ENCODE peak calls at places on chromosomes 1 and 21, in five cellular contexts. M is astrocyte of the spinal cord, B is spleen, J is uterus, R is DND-41. D is an unnamed sample.

GRCh38 chr1:91741301-91741700 is 144.7 kb downstream of the TGFBR3 start:
- DNase-seq in M (peak), B (no peak), J (no peak), R (no peak), D (no peak)

GRCh38 chr1:3451994-3452865 is 2.2 kb upstream of the ARHGEF16 start:
- DNase-seq in M (no peak), B (no peak), R (no peak), J (no peak), D (no peak)

GRCh38 chr1:73176902-73177301 is 894.6 kb upstream of the NEGR1 start:
- DNase-seq in M (no peak), B (no peak), R (no peak), J (no peak), D (no peak)

GRCh38 chr1:179002552-179003345 is 22.9 kb upstream of the FAM20B start:
- DNase-seq in J (peak), B (peak), M (peak), R (peak), D (peak)

GRCh38 chr1:3625151-3625907 is 514 bp downstream of the TPRG1L start:
- DNase-seq in J (no peak), B (peak), M (peak), R (no peak), D (peak)

GRCh38 chr21:26097475-26097874 is 73.1 kb downstream of the APP start:
- DNase-seq in R (no peak), J (no peak), B (no peak), M (no peak), D (no peak)

GRCh38 chr1:40877681-40878080 is 15.5 kb upstream of the CITED4 start:
- DNase-seq in M (peak), J (peak), B (peak), R (no peak), D (peak)

GRCh38 chr1:221439008-221439733 is 302.7 kb downstream of the DUSP10 start:
- DNase-seq in M (peak), B (no peak), J (no peak), R (no peak), D (peak)

GRCh38 chr1:224542783-224543440 is 73.2 kb upstream of the CNIH3 start:
- DNase-seq in R (peak), B (no peak), J (no peak), M (peak), D (peak)

GRCh38 chr1:10909697-10910489 is 102.6 kb upstream of the TARDBP start:
- DNase-seq in M (no peak), J (no peak), B (peak), R (peak), D (no peak)

GRCh38 chr1:208304193-208304712 is 60.1 kb upstream of the PLXNA2 start:
- DNase-seq in M (peak), J (no peak), R (no peak), B (no peak), D (no peak)

DNA sequence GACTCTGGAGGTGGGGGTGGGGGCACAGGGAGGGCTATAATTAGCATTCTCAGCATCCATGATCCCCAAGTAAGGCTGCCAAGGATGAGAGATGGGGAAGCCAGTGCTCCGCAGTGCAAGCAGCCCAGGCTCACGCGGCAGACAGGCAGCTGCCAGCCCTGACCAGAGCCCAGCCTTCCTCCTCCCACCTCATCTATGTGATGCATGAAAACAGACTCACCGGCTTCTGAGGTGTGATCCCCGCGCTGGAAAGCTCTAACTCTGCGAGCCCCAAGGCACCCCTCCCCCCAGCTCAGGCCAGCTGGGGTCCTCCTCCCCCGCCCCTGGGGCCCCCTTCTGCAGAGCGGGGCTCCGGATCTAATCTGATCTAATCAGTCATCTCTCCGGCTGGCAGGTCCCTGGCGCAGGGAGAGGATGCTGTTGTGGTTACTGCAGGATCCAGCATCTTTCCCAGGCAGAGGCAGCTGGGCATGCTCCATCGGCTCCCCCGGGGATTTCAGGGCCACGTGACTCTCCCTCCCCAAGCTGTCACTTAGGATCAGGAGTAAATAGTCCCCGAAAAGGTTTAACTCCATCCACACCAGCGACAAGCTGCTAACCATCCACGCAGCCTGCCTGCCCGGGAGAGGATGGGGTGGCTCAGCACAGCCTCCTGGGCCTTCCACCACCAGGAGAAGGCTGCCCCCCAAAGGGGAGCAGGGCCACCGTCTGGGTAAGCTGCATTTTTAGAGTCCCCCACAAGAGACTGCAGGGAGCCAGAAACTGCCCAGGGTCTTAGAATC is at the start of gene PLEKHA6:
- DNase-seq in R (peak), B (no peak), J (no peak), M (no peak), D (peak)
- TF ChIP-seq CTCF in R (peak), B (no peak), J (peak), M (peak), D (peak)

GRCh38 chr21:42680429-42680828 is 27.0 kb downstream of the PDE9A start:
- DNase-seq in B (peak), R (no peak), M (no peak), J (no peak), D (no peak)

GRCh38 chr21:42681296-42682206 is 28.1 kb downstream of the PDE9A start:
- DNase-seq in J (no peak), R (peak), B (peak), M (no peak), D (no peak)

GRCh38 chr21:42679319-42679981 is 26.0 kb downstream of the PDE9A start:
- DNase-seq in R (no peak), J (no peak), M (no peak), B (peak), D (no peak)

GRCh38 chr21:42678618-42679295 is 25.3 kb downstream of the PDE9A start:
- DNase-seq in B (peak), M (no peak), R (no peak), J (no peak), D (no peak)

DNA sequence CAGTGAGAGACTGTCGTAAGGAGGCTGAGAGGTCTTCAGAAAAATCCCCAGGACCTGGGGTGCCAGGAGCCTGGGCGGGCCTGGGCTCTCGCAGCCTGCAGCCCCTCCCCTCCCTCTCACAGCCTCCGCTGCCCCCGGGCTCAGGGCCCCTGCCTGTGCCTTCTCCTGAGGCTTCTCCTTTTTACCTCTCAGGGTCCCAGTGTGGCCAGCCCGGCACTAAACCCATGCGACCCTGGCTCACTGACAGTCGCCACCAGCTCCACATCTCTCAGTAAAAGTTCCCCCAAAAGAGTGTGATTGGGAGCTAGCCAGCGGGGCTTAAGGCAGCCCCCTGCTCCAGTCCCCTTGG is 26.5 kb downstream of the PDE9A start:
- DNase-seq in M (no peak), R (no peak), B (peak), J (no peak), D (no peak)
- TF ChIP-seq CTCF in M (no peak), R (no peak), B (no peak), J (no peak), D (no peak)

GRCh38 chr1:46183119-46183842 is 7.0 kb upstream of the P3R3URF start:
- DNase-seq in R (no peak), B (no peak), M (peak), J (peak), D (peak)
- TF ChIP-seq CTCF in R (no peak), B (no peak), M (no peak), J (no peak), D (no peak)

DNA sequence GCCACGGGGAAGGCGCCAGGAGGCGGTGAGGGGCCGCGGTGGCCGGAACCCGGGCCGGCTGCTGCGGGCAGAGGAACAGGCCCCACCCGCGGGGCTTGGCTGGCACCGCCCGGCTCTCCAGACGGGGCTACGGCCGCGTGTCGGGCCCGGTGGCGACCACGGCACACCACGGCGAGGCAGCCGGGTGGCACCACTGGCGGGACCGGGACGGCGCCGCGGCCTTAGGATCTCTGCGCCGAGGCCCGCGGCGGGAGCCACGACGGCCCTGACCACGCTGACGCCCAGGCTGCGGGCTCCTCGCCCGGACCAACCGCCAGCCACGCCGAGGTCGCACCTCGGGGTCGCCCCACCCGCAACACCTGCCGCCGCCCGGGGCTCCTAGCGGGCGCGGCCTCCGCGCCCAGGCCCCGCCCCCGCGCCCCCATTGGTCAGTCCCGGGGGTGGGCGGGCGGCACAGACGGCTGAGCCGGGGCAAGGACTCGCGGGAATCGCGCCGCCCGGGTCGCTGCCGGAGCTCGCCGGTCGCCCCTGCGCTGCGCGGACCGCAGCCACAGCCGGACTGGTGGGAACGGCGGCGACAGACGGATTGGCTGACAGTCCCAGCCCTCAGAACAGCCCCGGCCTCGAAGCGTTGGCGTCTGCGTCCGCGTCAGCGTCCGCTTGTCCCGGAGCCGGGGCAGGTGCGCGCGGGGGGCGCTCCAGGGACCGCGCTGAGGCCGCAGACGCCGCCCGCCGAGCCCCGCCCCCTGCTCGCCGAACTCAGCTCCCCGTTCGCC is at the start of gene BMP8A:
- DNase-seq in R (peak), B (peak), J (peak), M (no peak), D (no peak)
- TF ChIP-seq CTCF in R (no peak), B (peak), J (no peak), M (no peak), D (no peak)

GRCh38 chr1:13930151-13930550 is 230.2 kb downstream of the PRDM2 start:
- DNase-seq in M (no peak), B (no peak), R (peak), J (no peak), D (no peak)
- TF ChIP-seq CTCF in M (no peak), B (peak), R (peak), J (no peak), D (no peak)

GRCh38 chr1:33738536-33738935 is 125.3 kb upstream of the HMGB4 start:
- DNase-seq in B (no peak), J (no peak), M (no peak), R (no peak), D (no peak)

GRCh38 chr1:33736496-33736895 is 127.4 kb upstream of the HMGB4 start:
- DNase-seq in J (no peak), M (no peak), B (no peak), R (no peak), D (no peak)

GRCh38 chr1:33740040-33740745 is 123.7 kb upstream of the HMGB4 start:
- DNase-seq in M (no peak), B (no peak), J (no peak), R (no peak), D (no peak)

GRCh38 chr1:33738976-33739375 is 124.9 kb upstream of the HMGB4 start:
- DNase-seq in B (no peak), R (no peak), J (no peak), M (no peak), D (no peak)

DNA sequence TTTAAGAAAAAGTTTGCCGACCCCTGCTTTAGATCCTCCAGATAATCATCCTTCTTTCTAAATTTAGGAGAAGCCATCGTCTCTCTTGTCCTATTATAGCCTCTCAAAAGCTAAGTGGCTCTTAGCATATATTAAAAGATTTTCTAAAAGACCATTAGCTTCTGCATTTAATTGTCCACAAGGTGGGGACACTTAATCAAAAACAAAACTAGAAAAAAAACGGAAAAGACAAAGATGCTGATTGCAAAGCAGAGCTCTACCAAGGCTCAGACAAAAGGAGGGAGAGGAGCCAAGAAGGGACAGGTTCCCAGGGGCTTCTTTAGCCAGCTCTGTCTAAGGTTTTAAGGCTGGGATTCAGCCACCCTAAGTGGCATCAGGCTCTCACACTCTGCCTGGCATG is 128.3 kb upstream of the HMGB4 start:
- DNase-seq in R (no peak), B (no peak), M (peak), J (no peak), D (peak)
- TF ChIP-seq CTCF in R (no peak), B (no peak), M (peak), J (no peak), D (peak)

GRCh38 chr1:226991920-226992319 is 51.8 kb downstream of the COQ8A start:
- DNase-seq in J (no peak), M (no peak), R (no peak), B (peak), D (no peak)

GRCh38 chr1:226995064-226995965 is 55.2 kb downstream of the COQ8A start:
- DNase-seq in R (no peak), B (peak), J (no peak), M (no peak), D (no peak)

GRCh38 chr1:226995966-226996332 is 55.9 kb downstream of the COQ8A start:
- DNase-seq in M (no peak), B (peak), R (no peak), J (no peak), D (no peak)

GRCh38 chr1:226994357-226995063 is 54.4 kb downstream of the COQ8A start:
- DNase-seq in M (no peak), J (no peak), B (peak), R (no peak), D (no peak)

GRCh38 chr1:226993676-226994356 is 53.7 kb downstream of the COQ8A start:
- DNase-seq in R (no peak), B (peak), J (no peak), M (no peak), D (no peak)
- TF ChIP-seq CTCF in R (no peak), B (no peak), J (no peak), M (no peak), D (no peak)

DNA sequence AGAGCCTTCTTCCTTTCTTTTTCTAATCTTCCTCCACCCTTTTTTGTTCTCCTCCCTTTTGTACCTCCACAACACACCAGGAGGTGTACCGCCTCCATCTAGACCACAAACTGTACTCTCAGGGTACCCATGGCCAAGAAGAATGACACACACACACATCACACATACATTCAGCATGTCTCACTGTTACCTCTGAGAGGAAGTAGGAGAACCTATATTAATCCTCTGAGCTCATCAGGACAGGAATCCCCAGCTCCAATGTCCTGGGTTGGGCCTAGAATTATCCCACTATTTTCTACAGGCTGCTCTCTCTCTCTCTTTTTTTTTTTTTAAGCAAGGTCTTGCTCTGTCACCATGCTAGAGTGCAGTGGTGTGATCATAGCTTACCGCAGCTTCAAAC is 36.7 kb downstream of the ATP2B4 start:
- DNase-seq in R (no peak), J (no peak), B (no peak), M (peak), D (peak)
- TF ChIP-seq CTCF in R (no peak), J (no peak), B (no peak), M (peak), D (peak)

GRCh38 chr1:12003762-12004161 is 15.5 kb upstream of the MIIP start:
- DNase-seq in M (no peak), B (no peak), R (no peak), J (no peak), D (no peak)
- TF ChIP-seq CTCF in M (no peak), B (no peak), R (no peak), J (no peak), D (no peak)

DNA sequence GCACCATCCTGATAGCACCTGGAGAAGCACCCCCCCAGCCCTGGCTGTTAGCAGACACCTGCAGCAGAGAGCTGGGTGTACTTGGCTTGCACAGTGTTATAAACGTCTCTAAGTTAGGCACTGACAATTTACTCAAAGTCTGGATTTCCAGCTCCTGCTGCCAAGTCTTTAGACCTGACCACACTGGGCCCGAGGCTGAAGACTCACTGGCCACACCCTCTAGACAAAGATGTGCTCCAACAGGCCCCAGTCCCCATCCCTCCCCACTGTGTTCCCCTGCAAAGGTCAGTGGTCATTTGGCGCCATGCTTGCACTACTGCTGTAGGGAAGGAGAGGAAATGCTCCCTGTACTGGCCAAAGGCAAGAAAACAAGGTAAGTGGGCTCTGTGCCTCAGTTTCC is 31.1 kb downstream of the PADI6 start:
- DNase-seq in J (no peak), B (no peak), M (no peak), R (no peak), D (no peak)
- TF ChIP-seq CTCF in J (no peak), B (no peak), M (no peak), R (no peak), D (no peak)